ENCODE peak calls at places on chromosomes 4 and X, in four cellular contexts. R is IMR-90, P is breast epithelium, B is stomach. O is an unnamed sample. For H3K4me1, the result is how much of the 10 kb centered on the place peaks cover.

GRCh38 chrX:9573282-9574106 is 108.6 kb downstream of the TBL1X start:
- DNase-seq in B (no peak), P (no peak), R (no peak), O (no peak)

GRCh38 chr4:45036677-45037076 is 310.3 kb upstream of the GNPDA2 start:
- DNase-seq in B (no peak), R (no peak), P (no peak), O (no peak)

GRCh38 chrX:7943600-7944245 is 16.5 kb upstream of the PNPLA4 start:
- DNase-seq in B (peak), P (no peak), R (no peak), O (no peak)

GRCh38 chr4:156962069-156962377 is 9.6 kb downstream of the PDGFC start:
- DNase-seq in R (no peak), B (no peak), P (no peak), O (no peak)

GRCh38 chr4:3864736-3865721 is 98.8 kb downstream of the ADRA2C start:
- DNase-seq in R (no peak), B (no peak), P (no peak), O (peak)

GRCh38 chr4:175633310-175633709 is 178.8 kb downstream of the GPM6A start:
- DNase-seq in P (no peak), B (no peak), R (no peak), O (no peak)

GRCh38 chrX:141341341-141341740 is 99.0 kb upstream of the SPANXC start:
- DNase-seq in P (no peak), B (no peak), R (peak), O (no peak)

GRCh38 chr4:157013656-157014055 is 42.1 kb upstream of the PDGFC start:
- DNase-seq in B (no peak), P (no peak), R (peak), O (no peak)

GRCh38 chrX:11655282-11655985 is 10.3 kb downstream of the ARHGAP6 start:
- DNase-seq in R (no peak), B (no peak), P (no peak), O (no peak)

GRCh38 chrX:56978172-56978571 is 17.2 kb downstream of the SPIN3 start:
- DNase-seq in R (peak), B (no peak), P (no peak), O (no peak)

GRCh38 chr4:98939892-98940298 is 11.0 kb upstream of the EIF4E start:
- DNase-seq in B (no peak), R (peak), P (no peak), O (no peak)

GRCh38 chr4:36328130-36328529 is 46.7 kb downstream of the DTHD1 start:
- DNase-seq in R (no peak), B (no peak), P (no peak), O (no peak)

GRCh38 chrX:66074920-66075879 is 35.3 kb upstream of the VSIG4 start:
- DNase-seq in B (no peak), R (no peak), P (no peak), O (no peak)

GRCh38 chrX:12894074-12894691 is 12.2 kb upstream of the TLR8 start:
- DNase-seq in B (peak), R (peak), P (no peak), O (no peak)

GRCh38 chr4:8745036-8745827 is 126.4 kb downstream of the HMX1 start:
- DNase-seq in B (no peak), P (peak), R (no peak), O (peak)

DNA sequence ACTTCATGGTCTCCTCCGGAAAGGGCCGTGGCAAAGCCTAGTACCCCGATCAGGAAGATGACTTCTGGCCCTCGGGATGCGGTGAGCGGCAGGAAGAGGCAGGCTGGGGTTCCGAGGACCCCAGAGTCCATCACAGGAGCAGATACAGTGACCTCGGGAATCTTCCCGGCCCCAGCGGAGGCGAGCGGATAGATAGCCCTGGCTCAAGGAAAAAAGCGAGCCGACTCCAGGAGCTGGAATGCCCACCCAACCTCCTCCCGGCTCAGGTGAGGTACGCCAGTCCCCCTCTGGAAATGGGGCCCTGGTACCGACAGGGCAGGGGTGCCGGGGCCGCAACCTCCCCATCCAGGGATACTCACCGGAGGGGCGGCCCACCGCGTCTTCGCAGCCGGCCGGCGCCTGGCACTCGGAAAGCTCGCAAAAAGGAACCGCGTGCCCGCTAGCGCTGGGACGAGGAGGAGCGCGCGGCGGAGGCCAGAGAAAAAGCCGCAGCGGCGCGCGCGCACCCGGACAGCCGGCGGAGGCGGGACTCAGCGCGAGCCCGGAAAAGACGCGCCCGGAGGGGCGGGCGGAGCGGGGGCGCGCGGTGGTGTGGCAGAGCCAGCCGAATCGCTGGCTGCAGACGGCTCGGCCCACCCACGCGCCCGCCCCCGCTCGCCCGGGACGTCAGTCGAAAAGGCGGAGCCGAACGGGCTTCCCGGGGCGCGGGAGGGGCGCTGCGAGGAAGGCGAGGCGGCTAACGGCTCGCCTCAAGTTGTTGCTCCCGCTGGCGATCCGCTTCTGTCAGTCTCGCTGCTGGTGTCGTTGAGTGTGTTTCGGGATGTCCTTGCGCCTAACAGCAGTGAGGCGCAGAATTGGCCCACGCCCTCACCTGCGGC is at the start of gene ACSL4:
- DNase-seq in B (peak), P (peak), R (peak), O (peak)
- TF ChIP-seq POLR2A in B (no peak), P (peak), R (peak), O (no peak)

GRCh38 chr4:85747871-85748491 is 273.0 kb downstream of the ARHGAP24 start:
- DNase-seq in P (no peak), R (peak), B (no peak), O (no peak)

GRCh38 chr4:85741921-85742591 is 267.1 kb downstream of the ARHGAP24 start:
- DNase-seq in R (no peak), B (no peak), P (no peak), O (no peak)

GRCh38 chr4:85744950-85745349 is 270.0 kb downstream of the ARHGAP24 start:
- DNase-seq in B (no peak), R (no peak), P (no peak), O (no peak)

GRCh38 chr4:85748654-85749053 is 273.7 kb downstream of the ARHGAP24 start:
- DNase-seq in B (no peak), P (no peak), R (no peak), O (no peak)

GRCh38 chr4:85745939-85746338 is 271.0 kb downstream of the ARHGAP24 start:
- DNase-seq in R (no peak), P (no peak), B (no peak), O (no peak)
- H3K4me1 ChIP-seq in R (under half), P (under half), B (under half), O (under half)

GRCh38 chr4:120918092-120918491 is 4.4 kb downstream of the PRDM5 start:
- DNase-seq in R (no peak), P (no peak), B (no peak), O (no peak)

GRCh38 chr4:120919358-120919757 is 3.2 kb downstream of the PRDM5 start:
- DNase-seq in R (no peak), B (no peak), P (no peak), O (no peak)

GRCh38 chr4:120916937-120917336 is 5.6 kb downstream of the PRDM5 start:
- DNase-seq in R (peak), B (no peak), P (no peak), O (no peak)

GRCh38 chr4:120920666-120921065 is 1.9 kb downstream of the PRDM5 start:
- DNase-seq in R (no peak), P (no peak), B (no peak), O (no peak)

DNA sequence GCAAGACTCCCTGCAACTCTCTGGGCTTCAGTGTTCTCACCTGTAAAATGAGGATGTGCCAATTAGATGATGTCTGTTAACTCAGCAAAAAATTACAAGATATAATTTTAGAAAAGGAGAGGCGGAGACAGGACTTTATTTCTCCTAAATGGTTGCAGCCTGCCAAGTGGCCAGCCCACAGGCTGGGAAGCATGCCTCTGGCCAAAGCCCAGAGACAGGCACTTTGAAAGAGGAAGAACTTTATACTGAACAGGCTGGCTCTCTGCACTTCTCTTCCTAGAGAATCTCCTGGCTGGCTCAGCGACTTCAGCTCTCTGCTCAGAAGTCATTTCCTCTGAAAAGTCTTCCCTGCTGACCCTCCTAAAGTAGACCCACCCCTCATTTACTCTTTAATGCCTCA is 3.7 kb downstream of the PRDM5 start:
- DNase-seq in B (no peak), R (peak), P (no peak), O (no peak)
- TF ChIP-seq POLR2A in B (no peak), R (no peak), P (no peak), O (no peak)

GRCh38 chr4:1669850-1670249 is 14.3 kb downstream of the FAM53A start:
- DNase-seq in R (no peak), P (no peak), B (no peak), O (no peak)
- H3K4me1 ChIP-seq in R (under half), P (under half), B (under half), O (under half)

GRCh38 chrX:119468930-119469635 is 839 bp downstream of the SLC25A5 start:
- DNase-seq in P (peak), B (peak), R (peak), O (peak)
- TF ChIP-seq POLR2A in P (no peak), B (no peak), R (peak), O (no peak)

DNA sequence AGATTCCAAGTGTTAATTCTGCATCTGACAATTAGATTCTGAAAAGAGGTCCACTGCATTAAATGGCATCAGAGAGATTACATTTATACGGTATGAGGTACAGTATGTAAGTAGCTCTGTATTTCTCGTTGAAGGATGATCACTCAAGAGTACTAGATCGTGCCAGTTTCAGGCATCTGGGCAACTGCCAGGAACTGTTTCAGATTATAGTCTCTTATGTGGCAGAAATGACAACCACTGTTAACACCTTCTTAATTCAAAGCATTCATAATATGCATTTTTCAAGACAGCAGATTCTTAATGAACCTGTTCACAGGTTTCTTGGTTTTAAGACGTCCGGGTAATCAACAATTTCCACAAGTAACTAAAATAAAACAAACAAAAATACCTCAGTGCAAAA is 1.6 kb downstream of the ANKRD50 start:
- DNase-seq in P (no peak), R (no peak), B (peak), O (no peak)
- H3K4me1 ChIP-seq in P (under half), R (under half), B (under half), O (under half)

GRCh38 chr4:2793578-2793919 is 664 bp downstream of the SH3BP2 start:
- DNase-seq in R (peak), B (peak), P (peak), O (peak)

GRCh38 chr4:2796261-2797187 is 3.6 kb downstream of the SH3BP2 start:
- DNase-seq in P (peak), B (peak), R (peak), O (peak)

GRCh38 chr4:2793920-2794706 is 1.2 kb downstream of the SH3BP2 start:
- DNase-seq in B (peak), P (peak), R (no peak), O (peak)

GRCh38 chr4:2795558-2796260 is 2.8 kb downstream of the SH3BP2 start:
- DNase-seq in P (peak), R (no peak), B (peak), O (peak)

GRCh38 chr4:2794707-2795557 is 2.0 kb downstream of the SH3BP2 start:
- DNase-seq in B (peak), R (peak), P (peak), O (peak)
- TF ChIP-seq POLR2A in B (no peak), R (peak), P (no peak), O (no peak)

GRCh38 chr4:102867278-102868152 is 1.3 kb upstream of the CISD2 start:
- DNase-seq in B (no peak), R (no peak), P (no peak), O (no peak)
- H3K4me1 ChIP-seq in B (under half), R (under half), P (under half), O (under half)

DNA sequence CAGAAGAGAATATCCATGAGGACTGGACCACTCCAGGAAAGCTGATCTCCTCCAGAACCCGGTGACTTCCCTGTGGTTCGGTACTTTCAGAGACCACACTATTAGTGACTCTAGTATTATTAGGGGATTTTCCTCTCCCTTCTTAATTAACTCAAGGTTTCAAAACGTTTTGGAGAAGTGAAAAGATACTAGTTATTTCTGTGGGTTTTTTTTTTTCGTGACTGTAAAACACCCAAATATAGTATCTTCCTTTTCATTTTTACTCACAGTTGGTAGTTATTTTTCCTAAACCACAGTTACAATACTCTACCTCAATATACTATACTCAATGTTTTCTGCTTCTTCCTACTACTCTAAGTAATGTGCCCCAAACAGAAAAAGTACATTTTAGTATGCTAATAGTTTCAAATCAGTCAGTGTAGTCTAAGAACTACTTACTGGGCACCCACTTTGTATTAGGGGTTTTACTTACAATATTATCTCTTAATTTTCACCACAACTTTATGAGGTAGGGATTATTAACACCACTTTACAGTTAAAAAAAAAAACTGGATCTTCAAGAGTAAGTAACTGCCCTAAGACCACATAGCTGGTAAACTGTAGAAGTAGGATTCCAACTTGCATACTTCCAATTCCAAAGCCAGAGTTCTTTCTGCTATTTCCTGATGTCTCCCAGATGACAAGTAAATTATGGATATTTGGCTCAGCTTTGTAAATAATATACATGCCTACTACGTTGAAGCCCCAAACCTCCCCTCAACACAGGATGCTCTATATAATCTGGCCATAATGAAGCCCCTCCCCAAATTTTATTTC is 45.0 kb downstream of the SLC9A7 start:
- DNase-seq in R (peak), P (no peak), B (no peak), O (no peak)
- TF ChIP-seq POLR2A in R (no peak), P (no peak), B (no peak), O (no peak)

GRCh38 chr4:145503486-145504072 is 21.9 kb downstream of the SMAD1 start:
- DNase-seq in R (no peak), B (no peak), P (no peak), O (no peak)

GRCh38 chr4:145501051-145501660 is 19.5 kb downstream of the SMAD1 start:
- DNase-seq in R (no peak), B (no peak), P (no peak), O (no peak)

GRCh38 chr4:145507636-145508035 is 26.0 kb downstream of the SMAD1 start:
- DNase-seq in B (no peak), R (peak), P (no peak), O (no peak)

GRCh38 chr4:145502809-145503208 is 21.2 kb downstream of the SMAD1 start:
- DNase-seq in R (no peak), B (no peak), P (no peak), O (no peak)

DNA sequence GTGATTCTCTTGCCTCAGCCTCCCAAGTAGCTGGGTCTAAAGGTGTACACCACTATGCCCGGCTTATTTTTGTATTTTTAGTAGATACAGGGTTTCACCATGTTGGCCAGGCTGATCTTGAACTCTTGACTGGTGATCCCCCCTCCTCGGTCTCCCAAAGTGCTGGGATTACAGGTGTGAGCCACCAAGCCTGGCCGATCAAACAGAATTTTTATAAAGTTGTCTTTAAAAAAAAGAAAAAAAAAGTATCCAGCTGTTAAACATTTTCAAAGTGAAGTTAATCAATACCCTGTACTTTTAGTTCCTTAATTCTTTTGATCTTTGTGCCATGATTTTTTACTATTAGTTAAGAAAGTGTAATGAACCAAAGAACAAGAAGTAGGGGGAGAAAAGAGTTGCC is 24.3 kb downstream of the SMAD1 start:
- DNase-seq in R (no peak), B (no peak), P (no peak), O (no peak)
- H3K4me1 ChIP-seq in R (under half), B (under half), P (under half), O (under half)